ENCODE peak calls at places on chromosomes 3 and 15, in eight cellular contexts. C is GM23338, P is sigmoid colon, O is retinal pigment epithelial cell, T is astrocyte of the spinal cord, D is MM.1S, Y is mammary epithelial cell, K is foreskin keratinocyte. V is an unnamed sample.

GRCh38 chr3:8888296-8888915 is 74.9 kb downstream of the RAD18 start:
- DNase-seq in P (no peak), D (no peak), Y (no peak), K (no peak), T (peak), C (no peak), O (peak), V (no peak)

GRCh38 chr3:13711911-13712650 is 163.2 kb downstream of the FBLN2 start:
- DNase-seq in D (no peak), T (no peak), Y (no peak), O (no peak), K (no peak), C (no peak), P (peak), V (no peak)

GRCh38 chr3:13455644-13456043 is 24.5 kb upstream of the HDAC11 start:
- DNase-seq in Y (no peak), K (no peak), O (no peak), C (no peak), D (no peak), T (no peak), P (no peak), V (no peak)

GRCh38 chr3:59908280-59908679 is 858.5 kb upstream of the CFAP20DC start:
- DNase-seq in Y (no peak), P (no peak), O (no peak), C (peak), D (no peak), T (no peak), K (no peak), V (peak)

GRCh38 chr3:176075046-176075445 is 1122.2 kb downstream of the TBL1XR1 start:
- DNase-seq in Y (no peak), P (no peak), K (no peak), C (no peak), D (no peak), O (no peak), T (no peak), V (no peak)

GRCh38 chr3:153349138-153349499 is 187.1 kb downstream of the RAP2B start:
- DNase-seq in P (no peak), T (no peak), O (no peak), C (no peak), K (no peak), Y (no peak), D (no peak), V (no peak)

GRCh38 chr3:22922317-22922716 is 280.8 kb upstream of the UBE2E2 start:
- DNase-seq in K (no peak), O (no peak), Y (peak), T (peak), D (peak), C (peak), P (no peak), V (no peak)

GRCh38 chr3:194255252-194256039 is 95.7 kb downstream of the CPN2 start:
- DNase-seq in K (no peak), T (no peak), P (peak), Y (no peak), D (no peak), C (no peak), O (peak), V (peak)

GRCh38 chr3:56005196-56005805 is 463.0 kb downstream of the ERC2 start:
- DNase-seq in P (no peak), K (peak), D (peak), T (peak), C (peak), O (no peak), Y (peak), V (no peak)

GRCh38 chr15:64224508-64224907 is 61.7 kb upstream of the PPIB start:
- DNase-seq in D (no peak), Y (peak), T (peak), O (peak), K (no peak), C (no peak), P (peak), V (no peak)

GRCh38 chr15:100809587-100809986 is 70.0 kb upstream of the ALDH1A3 start:
- DNase-seq in D (no peak), C (no peak), O (no peak), Y (no peak), P (no peak), K (no peak), T (no peak), V (no peak)

GRCh38 chr3:46024131-46024530 is 3.2 kb downstream of the XCR1 start:
- DNase-seq in T (no peak), Y (no peak), K (no peak), C (no peak), D (no peak), P (no peak), O (no peak), V (no peak)

DNA sequence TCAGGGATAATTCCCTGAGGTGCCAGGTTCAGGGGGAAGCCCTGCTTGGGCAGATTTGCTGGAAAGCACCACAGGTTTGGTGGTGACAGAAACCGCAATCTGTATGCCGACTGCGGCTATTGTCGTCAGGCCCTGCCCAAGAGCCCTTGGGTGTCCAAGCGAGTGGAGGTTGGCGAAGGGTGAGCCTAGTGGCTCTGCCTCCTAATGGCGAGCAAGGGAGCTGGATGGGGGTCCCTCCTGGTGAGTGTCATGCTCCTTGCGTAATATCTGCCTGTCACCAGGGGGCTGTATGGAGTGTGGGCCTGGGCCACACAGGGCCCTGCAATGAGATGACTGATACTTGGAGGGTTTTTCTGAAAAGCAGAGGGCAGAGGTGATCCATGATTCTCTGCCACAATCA is 101.6 kb downstream of the EPHB1 start:
- DNase-seq in P (no peak), Y (no peak), C (no peak), O (no peak), T (no peak), K (no peak), D (no peak), V (no peak)
- TF ChIP-seq CTCF in P (no peak), Y (no peak), C (peak), O (no peak), T (no peak), K (no peak), D (no peak), V (no peak)

DNA sequence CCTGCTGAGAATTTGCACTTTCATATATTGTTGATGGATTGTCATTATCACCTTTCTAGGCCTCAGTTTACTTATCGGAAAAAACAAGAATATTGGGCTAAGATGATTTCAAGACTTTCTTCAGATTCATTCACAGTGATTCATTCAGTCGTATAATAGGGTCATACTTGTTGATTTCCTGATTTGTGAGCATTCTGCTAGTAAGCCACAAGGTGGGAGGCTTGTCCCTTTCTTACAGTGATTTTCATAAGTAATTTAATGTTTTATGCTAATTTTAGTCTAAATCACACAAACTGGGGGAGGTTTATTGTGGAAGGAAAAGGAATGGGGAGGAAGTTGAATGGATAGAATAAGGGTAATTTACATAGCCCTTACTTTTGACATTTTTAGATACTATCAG is 126.8 kb upstream of the GOLGA6L4 start:
- DNase-seq in T (no peak), O (no peak), C (peak), D (no peak), Y (no peak), K (no peak), P (no peak), V (no peak)
- TF ChIP-seq CTCF in T (peak), O (peak), C (peak), D (no peak), Y (peak), K (peak), P (peak), V (no peak)

GRCh38 chr3:134628884-134629283 is 21.9 kb downstream of the KY start:
- DNase-seq in C (no peak), T (no peak), K (no peak), O (no peak), Y (no peak), P (no peak), D (no peak), V (no peak)

GRCh38 chr3:134625462-134625861 is 25.4 kb downstream of the KY start:
- DNase-seq in K (no peak), T (no peak), O (no peak), P (no peak), D (no peak), Y (no peak), C (no peak), V (no peak)

GRCh38 chr3:134627831-134628230 is 23.0 kb downstream of the KY start:
- DNase-seq in Y (peak), O (no peak), T (no peak), C (no peak), K (no peak), D (no peak), P (no peak), V (no peak)

GRCh38 chr3:134625885-134626741 is 24.7 kb downstream of the KY start:
- DNase-seq in K (no peak), O (no peak), T (no peak), C (no peak), P (no peak), Y (no peak), D (no peak), V (no peak)

GRCh38 chr3:134630506-134630905 is 20.3 kb downstream of the KY start:
- DNase-seq in O (no peak), C (no peak), T (no peak), P (no peak), K (no peak), Y (no peak), D (no peak), V (no peak)
- TF ChIP-seq CTCF in O (peak), C (peak), T (peak), P (no peak), K (peak), Y (peak), D (peak), V (no peak)

GRCh38 chr3:157073810-157074209 is 86.1 kb downstream of the CCNL1 start:
- DNase-seq in T (peak), P (no peak), C (no peak), O (peak), D (no peak), Y (peak), K (no peak), V (no peak)
- TF ChIP-seq CTCF in T (no peak), P (no peak), C (no peak), O (no peak), D (no peak), Y (no peak), K (peak), V (no peak)

V was measured in nephron progenitor cell.